ENCODE peak calls at places on chromosome 21, in eight cellular contexts. R, P, B, N, C, E, V and K are unnamed samples.

GRCh38 chr21:36203603-36203889 is 46.9 kb downstream of the DOP1B start:
- DNase-seq in P (no peak), C (no peak), E (peak), V (no peak), N (no peak), R (no peak), B (no peak), K (peak)

GRCh38 chr21:45510466-45510955 is 31.7 kb downstream of the SLC19A1 start:
- DNase-seq in E (no peak), V (no peak), B (no peak), P (no peak), N (no peak), C (no peak), R (peak), K (no peak)

GRCh38 chr21:41141031-41141457 is 26.9 kb upstream of the BACE2 start:
- DNase-seq in P (no peak), R (no peak), C (no peak), N (no peak), B (no peak), E (no peak), V (no peak), K (no peak)

GRCh38 chr21:42377211-42377950 is 11.0 kb upstream of the TFF1 start:
- DNase-seq in E (no peak), C (no peak), N (no peak), B (no peak), P (no peak), V (no peak), R (no peak), K (no peak)

GRCh38 chr21:44052071-44052829 is 40.1 kb downstream of the TRAPPC10 start:
- DNase-seq in N (peak), B (peak), R (no peak), C (no peak), P (no peak), E (peak), V (no peak), K (peak)

GRCh38 chr21:42677339-42678117 is 24.1 kb downstream of the PDE9A start:
- DNase-seq in P (peak), R (no peak), V (no peak), E (no peak), C (no peak), B (no peak), N (no peak), K (no peak)

GRCh38 chr21:43585924-43586411 is 73.3 kb downstream of the HSF2BP start:
- DNase-seq in B (no peak), P (no peak), V (peak), E (peak), R (no peak), C (no peak), N (no peak), K (peak)

GRCh38 chr21:36104306-36105300 is 30.3 kb upstream of the CBR3 start:
- DNase-seq in E (peak), V (no peak), B (no peak), P (no peak), R (peak), N (no peak), C (peak), K (peak)

GRCh38 chr21:36695671-36696389 is 3.1 kb upstream of the SIM2 start:
- DNase-seq in B (no peak), P (no peak), V (no peak), E (no peak), R (no peak), N (no peak), C (no peak), K (no peak)

GRCh38 chr21:43291347-43291950 is 122.6 kb downstream of the CRYAA start:
- DNase-seq in P (no peak), N (no peak), C (no peak), R (peak), B (no peak), V (no peak), E (no peak), K (no peak)

GRCh38 chr21:41217656-41218380 is 49.9 kb downstream of the BACE2 start:
- DNase-seq in E (peak), V (no peak), R (peak), P (no peak), B (no peak), C (no peak), N (no peak), K (no peak)

GRCh38 chr21:25967566-25968438 is 202.8 kb downstream of the APP start:
- DNase-seq in V (no peak), B (no peak), R (no peak), N (no peak), P (peak), C (no peak), E (no peak), K (no peak)

GRCh38 chr21:41759214-41759840 is 7.5 kb downstream of the RIPK4 start:
- DNase-seq in V (no peak), N (no peak), E (no peak), B (no peak), P (no peak), C (no peak), R (peak), K (no peak)